ENCODE peak calls at places on chromosomes 16 and 17, in four cellular contexts. N, Q, C and K are unnamed samples.

GRCh38 chr17:81193470-81194224 is 27.6 kb upstream of the AATK start:
- DNase-seq in Q (no peak), C (no peak), N (no peak), K (no peak)

GRCh38 chr17:32319548-32319905 is 22.4 kb downstream of the C17orf75 start:
- DNase-seq in N (peak; percentile 44), Q (peak; percentile 75), C (peak; percentile 91), K (peak; percentile 13)

GRCh38 chr16:12819126-12820117 is 15.7 kb upstream of the CPPED1 start:
- DNase-seq in Q (peak; percentile 27), N (peak; percentile 51), C (peak; percentile 77), K (peak; percentile 20)

GRCh38 chr16:67796099-67796718 is 10.2 kb downstream of the RANBP10 start:
- DNase-seq in N (no peak), C (no peak), Q (no peak), K (no peak)

GRCh38 chr16:17229766-17230165 is 241.0 kb downstream of the XYLT1 start:
- DNase-seq in Q (no peak), N (no peak), C (no peak), K (no peak)

GRCh38 chr17:28118362-28118761 is 75.9 kb downstream of the NLK start:
- DNase-seq in N (no peak), Q (no peak), C (no peak), K (no peak)

GRCh38 chr16:3780570-3780969 is 63.2 kb upstream of the TRAP1 start:
- DNase-seq in N (no peak), C (no peak), Q (no peak), K (peak; percentile 3)

GRCh38 chr16:74778646-74779045 is 4.0 kb upstream of the FA2H start:
- DNase-seq in N (no peak), C (no peak), Q (no peak), K (no peak)

GRCh38 chr17:57927048-57927723 is 28.0 kb downstream of the CUEDC1 start:
- DNase-seq in Q (peak; percentile 55), C (no peak), N (no peak), K (peak; percentile 68)

GRCh38 chr17:37239690-37240344 is 136.0 kb upstream of the C17orf78 start:
- DNase-seq in Q (no peak), C (no peak), N (no peak), K (no peak)

GRCh38 chr17:83192161-83192788 is 112.9 kb downstream of the METRNL start:
- DNase-seq in N (no peak), C (no peak), Q (peak; percentile 11), K (no peak)

GRCh38 chr16:69005641-69006355 is 99.7 kb upstream of the HAS3 start:
- DNase-seq in C (no peak), Q (no peak), N (no peak), K (no peak)

GRCh38 chr17:48626470-48627241 is 498 bp upstream of the HOXB9 start:
- DNase-seq in Q (no peak), C (peak; percentile 78), N (no peak), K (no peak)

GRCh38 chr16:4900036-4900435 is 36.9 kb downstream of the PPL start:
- DNase-seq in C (no peak), Q (no peak), N (no peak), K (no peak)

GRCh38 chr17:16521070-16521727 is 29.2 kb upstream of the LRRC75A start:
- DNase-seq in C (peak; percentile 86), Q (peak; percentile 85), N (peak; percentile 13), K (peak; percentile 3)